ENCODE peak calls at places on chromosomes 3 and 15, in nine cellular contexts. X, W, B, J, D, F, K, Y and O are unnamed samples.

GRCh38 chr3:72907851-72908620 is 20.2 kb downstream of the GXYLT2 start:
- DNase-seq in W (no peak), J (no peak), Y (no peak), K (no peak), B (peak; percentile 38), X (no peak), F (no peak), D (no peak), O (peak; percentile 66)

GRCh38 chr3:180284331-180285110 is 247.8 kb upstream of the PEX5L start:
- DNase-seq in X (no peak), Y (no peak), F (no peak), K (no peak), D (no peak), W (no peak), B (no peak), J (no peak), O (no peak)

GRCh38 chr3:33278106-33278672 is 947 bp downstream of the FBXL2 start:
- DNase-seq in J (no peak), Y (no peak), W (peak; percentile 15), D (no peak), K (no peak), B (no peak), F (no peak), X (no peak), O (no peak)

GRCh38 chr15:40241305-40242215 is 2.7 kb downstream of the PAK6 start:
- DNase-seq in B (no peak), Y (no peak), D (no peak), W (no peak), K (no peak), J (peak; percentile 56), F (no peak), X (no peak), O (peak; percentile 54)

GRCh38 chr3:123605789-123606234 is 21.0 kb upstream of the HACD2 start:
- DNase-seq in F (peak; percentile 16), B (no peak), D (no peak), W (peak; percentile 58), K (no peak), Y (no peak), J (no peak), X (peak; percentile 55), O (no peak)

GRCh38 chr3:36643192-36643591 is 121.2 kb downstream of the DCLK3 start:
- DNase-seq in W (no peak), F (no peak), J (no peak), K (no peak), B (no peak), Y (no peak), X (no peak), D (no peak), O (no peak)

GRCh38 chr15:25737218-25737643 is 125.9 kb downstream of the ATP10A start:
- DNase-seq in K (no peak), X (no peak), W (no peak), B (no peak), Y (no peak), D (peak; percentile 36), J (peak; percentile 57), F (no peak), O (no peak)

GRCh38 chr3:66394261-66395249 is 106.3 kb downstream of the LRIG1 start:
- DNase-seq in X (no peak), W (no peak), F (no peak), J (peak; percentile 58), Y (no peak), B (no peak), K (no peak), D (no peak), O (peak; percentile 72)

GRCh38 chr3:189563841-189564563 is 67.2 kb upstream of the TP63 start:
- DNase-seq in Y (no peak), F (no peak), J (no peak), D (no peak), W (no peak), B (no peak), K (no peak), X (peak; percentile 82), O (no peak)

GRCh38 chr3:185153170-185153733 is 392 bp upstream of the C3orf70 start:
- DNase-seq in B (peak; percentile 26), K (no peak), F (no peak), Y (peak; percentile 29), J (no peak), X (no peak), W (no peak), D (no peak), O (no peak)
- TF ChIP-seq EP300 in B (no peak), K (no peak), F (no peak), Y (no peak), J (no peak), X (no peak), W (no peak), D (no peak), O (no peak)

DNA sequence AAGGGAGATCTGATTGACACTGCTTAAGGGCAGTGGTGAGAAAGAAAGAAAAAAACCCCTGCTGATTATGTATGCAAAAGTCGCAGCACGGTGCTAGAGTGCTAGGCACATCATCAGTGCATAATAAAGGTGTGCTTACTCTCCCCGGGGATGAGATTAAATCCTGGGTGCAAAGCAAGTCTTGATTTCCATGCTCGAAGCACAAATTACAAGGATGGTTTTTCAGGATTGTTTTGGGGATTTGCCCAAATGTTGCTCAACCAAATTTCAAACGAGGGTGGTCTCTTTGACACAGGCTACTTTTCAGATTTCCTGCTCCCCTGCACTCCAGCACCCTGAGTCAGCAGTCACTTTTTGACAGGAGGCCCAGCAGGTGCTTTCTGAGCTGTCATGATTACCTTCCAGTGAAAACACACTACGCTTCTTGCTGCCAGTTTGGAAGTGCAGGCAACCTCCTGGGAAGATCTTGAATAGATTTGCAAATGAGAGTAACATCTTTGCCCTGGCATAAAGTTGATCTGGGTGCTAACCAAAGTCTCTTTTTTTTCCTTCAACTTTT is 167.5 kb upstream of the TRIM42 start:
- DNase-seq in X (no peak), B (no peak), W (no peak), K (no peak), D (no peak), F (no peak), Y (no peak), J (no peak), O (no peak)
- H3K4me3 ChIP-seq in X (no peak overlapping the region), B (no peak overlapping the region), W (no peak overlapping the region), K (no peak overlapping the region), D (no peak overlapping the region), F (no peak overlapping the region), Y (no peak overlapping the region), J (no peak overlapping the region), O (no peak overlapping the region)

GRCh38 chr15:89127054-89127702 is 38.9 kb downstream of the ABHD2 start:
- DNase-seq in D (no peak), W (no peak), X (no peak), B (no peak), F (no peak), Y (no peak), K (no peak), J (no peak), O (no peak)

GRCh38 chr15:89128320-89129122 is 40.3 kb downstream of the ABHD2 start:
- DNase-seq in W (no peak), J (no peak), B (no peak), Y (no peak), X (no peak), K (no peak), D (no peak), F (no peak), O (no peak)

GRCh38 chr15:89121414-89121813 is 33.2 kb downstream of the ABHD2 start:
- DNase-seq in F (no peak), K (no peak), J (no peak), D (no peak), W (no peak), X (no peak), B (no peak), Y (peak; percentile 72), O (no peak)

GRCh38 chr15:89122532-89123525 is 34.6 kb downstream of the ABHD2 start:
- DNase-seq in J (no peak), K (no peak), D (no peak), B (no peak), Y (no peak), X (no peak), W (no peak), F (no peak), O (no peak)

GRCh38 chr15:89125038-89125826 is 37.0 kb downstream of the ABHD2 start:
- DNase-seq in K (no peak), F (no peak), X (no peak), D (no peak), B (no peak), J (no peak), Y (no peak), W (no peak), O (no peak)
- H3K4me1 ChIP-seq in K (peaks cover 9% of the 10 kb centered on the region), F (no peaks in the 10 kb centered on the region), X (no peaks in the 10 kb centered on the region), D (peaks cover 24% of the 10 kb centered on the region), B (no peaks in the 10 kb centered on the region), J (peaks cover 37% of the 10 kb centered on the region), Y (peaks cover 18% of the 10 kb centered on the region), W (peaks cover 89% of the 10 kb centered on the region), O (peaks cover 21% of the 10 kb centered on the region)

GRCh38 chr15:42359990-42360389 is 689 bp downstream of the CAPN3 start:
- DNase-seq in K (no peak), J (no peak), Y (no peak), B (no peak), W (no peak), X (no peak), D (no peak), F (no peak), O (no peak)
- TF ChIP-seq EP300 in K (no peak), J (no peak), Y (no peak), B (no peak), W (no peak), X (no peak), D (no peak), F (no peak), O (no peak)

DNA sequence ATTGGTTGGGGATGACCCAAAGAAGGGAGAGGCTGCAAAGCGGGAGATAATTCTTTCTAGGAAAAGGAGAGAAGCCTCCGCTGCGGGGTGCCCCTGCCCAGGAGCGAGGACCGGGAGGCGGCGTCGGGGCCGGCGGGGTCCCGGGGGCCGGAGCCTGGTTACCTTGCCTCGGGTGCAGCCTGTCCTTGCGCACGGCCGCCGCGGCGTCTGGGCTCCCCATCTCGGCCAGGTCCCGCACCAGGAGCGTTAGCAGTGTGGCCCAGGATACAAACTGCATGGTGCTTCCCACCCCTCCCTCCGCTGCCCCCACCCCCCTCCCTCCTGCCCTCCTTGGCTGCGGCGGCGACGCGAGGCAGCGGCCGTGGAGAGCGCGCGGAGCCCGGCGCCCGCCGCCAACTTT is 419 bp downstream of the ADAMTS9 start:
- DNase-seq in F (no peak), K (no peak), X (no peak), B (peak; percentile 35), W (no peak), J (no peak), D (no peak), Y (peak; percentile 8), O (no peak)
- H3K4me3 ChIP-seq in F (no peak overlapping the region), K (peak overlapping the region; percentile 64), X (no peak overlapping the region), B (peak overlapping the region; percentile 72), W (peak overlapping the region; percentile 47), J (peak overlapping the region; percentile 79), D (peak overlapping the region; percentile 71), Y (peak overlapping the region; percentile 66), O (peak overlapping the region; percentile 74)

DNA sequence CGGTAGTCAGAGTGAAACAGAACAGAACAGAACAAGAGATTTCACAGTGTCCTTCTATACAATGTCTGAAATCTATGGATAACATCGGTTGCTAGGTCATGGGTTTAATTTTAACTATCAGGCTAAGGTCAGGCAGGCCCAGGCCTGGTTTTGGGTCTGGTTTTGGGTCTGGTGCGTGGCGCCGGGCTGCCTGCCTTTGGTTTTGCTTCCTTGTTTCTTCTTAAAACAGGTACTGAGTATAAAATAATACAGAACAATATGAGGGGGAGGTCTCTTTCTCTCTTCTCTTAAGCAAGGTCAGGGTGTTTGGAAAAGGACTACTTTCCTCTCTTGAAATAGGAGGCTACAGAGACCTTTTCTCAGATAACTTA is 1.4 kb downstream of the AEN start:
- DNase-seq in X (no peak), B (no peak), J (peak; percentile 13), W (no peak), F (no peak), D (no peak), Y (no peak), K (no peak), O (no peak)
- H3K4me1 ChIP-seq in X (peaks cover 44% of the 10 kb centered on the region), B (peaks cover 4% of the 10 kb centered on the region), J (peaks cover 44% of the 10 kb centered on the region), W (peaks cover 56% of the 10 kb centered on the region), F (peaks cover 24% of the 10 kb centered on the region), D (peaks cover 49% of the 10 kb centered on the region), Y (peaks cover 28% of the 10 kb centered on the region), K (peaks cover 14% of the 10 kb centered on the region), O (peaks cover 43% of the 10 kb centered on the region)